ENCODE peak calls at places on chromosome 3, in seven cellular contexts. One of them, this sample, is unnamed.

GRCh38 chr3:142274908-142275307 is 49.5 kb upstream of the GK5 start:
- DNase-seq in foreskin fibroblast: peak
- DNase-seq in GM12865: no peak
- DNase-seq in uterus: no peak
- DNase-seq in left ventricle myocardium inferior: no peak
- DNase-seq in PC-9: no peak
- DNase-seq in fibroblast of villous mesenchyme: no peak
- DNase-seq in this sample: peak

GRCh38 chr3:188526057-188526456 is 372.1 kb downstream of the LPP start:
- DNase-seq in left ventricle myocardium inferior: no peak
- DNase-seq in foreskin fibroblast: peak
- DNase-seq in PC-9: peak
- DNase-seq in fibroblast of villous mesenchyme: peak
- DNase-seq in uterus: no peak
- DNase-seq in GM12865: no peak
- DNase-seq in this sample: peak

GRCh38 chr3:24149032-24149431 is 203.9 kb downstream of the NR1D2 start:
- DNase-seq in foreskin fibroblast: peak
- DNase-seq in left ventricle myocardium inferior: no peak
- DNase-seq in GM12865: peak
- DNase-seq in PC-9: no peak
- DNase-seq in fibroblast of villous mesenchyme: no peak
- DNase-seq in uterus: no peak
- DNase-seq in this sample: no peak

GRCh38 chr3:112437146-112438022 is 61.9 kb downstream of the BTLA start:
- DNase-seq in PC-9: no peak
- DNase-seq in GM12865: peak
- DNase-seq in uterus: no peak
- DNase-seq in foreskin fibroblast: peak
- DNase-seq in fibroblast of villous mesenchyme: peak
- DNase-seq in left ventricle myocardium inferior: no peak
- DNase-seq in this sample: peak

GRCh38 chr3:172154768-172155649 is 115.6 kb downstream of the FNDC3B start:
- DNase-seq in left ventricle myocardium inferior: no peak
- DNase-seq in foreskin fibroblast: no peak
- DNase-seq in fibroblast of villous mesenchyme: no peak
- DNase-seq in GM12865: peak
- DNase-seq in uterus: no peak
- DNase-seq in PC-9: no peak
- DNase-seq in this sample: peak

GRCh38 chr3:117477214-117477755 is 767.7 kb downstream of the TUSC7 start:
- DNase-seq in uterus: no peak
- DNase-seq in GM12865: no peak
- DNase-seq in left ventricle myocardium inferior: no peak
- DNase-seq in foreskin fibroblast: no peak
- DNase-seq in fibroblast of villous mesenchyme: no peak
- DNase-seq in PC-9: no peak
- DNase-seq in this sample: no peak

GRCh38 chr3:159669024-159669476 is 319.6 kb upstream of the IL12A start:
- DNase-seq in foreskin fibroblast: peak
- DNase-seq in left ventricle myocardium inferior: no peak
- DNase-seq in PC-9: no peak
- DNase-seq in uterus: no peak
- DNase-seq in fibroblast of villous mesenchyme: peak
- DNase-seq in GM12865: no peak
- DNase-seq in this sample: peak

GRCh38 chr3:116873142-116873541 is 163.6 kb downstream of the TUSC7 start:
- DNase-seq in fibroblast of villous mesenchyme: no peak
- DNase-seq in uterus: no peak
- DNase-seq in GM12865: no peak
- DNase-seq in foreskin fibroblast: no peak
- DNase-seq in PC-9: no peak
- DNase-seq in left ventricle myocardium inferior: no peak
- DNase-seq in this sample: no peak

GRCh38 chr3:47836986-47837385 is 34.0 kb downstream of the DHX30 start:
- DNase-seq in foreskin fibroblast: no peak
- DNase-seq in GM12865: no peak
- DNase-seq in fibroblast of villous mesenchyme: no peak
- DNase-seq in left ventricle myocardium inferior: no peak
- DNase-seq in uterus: no peak
- DNase-seq in PC-9: no peak
- DNase-seq in this sample: no peak

GRCh38 chr3:72185549-72186484 is 400.9 kb upstream of the PROK2 start:
- DNase-seq in uterus: no peak
- DNase-seq in fibroblast of villous mesenchyme: peak
- DNase-seq in PC-9: no peak
- DNase-seq in left ventricle myocardium inferior: no peak
- DNase-seq in GM12865: peak
- DNase-seq in foreskin fibroblast: peak
- DNase-seq in this sample: peak

GRCh38 chr3:84547207-84547606 is 411.6 kb upstream of the CADM2 start:
- DNase-seq in GM12865: no peak
- DNase-seq in PC-9: no peak
- DNase-seq in fibroblast of villous mesenchyme: no peak
- DNase-seq in foreskin fibroblast: no peak
- DNase-seq in left ventricle myocardium inferior: no peak
- DNase-seq in uterus: no peak
- DNase-seq in this sample: no peak

GRCh38 chr3:150223090-150223489 is 185.0 kb upstream of the TSC22D2 start:
- DNase-seq in GM12865: no peak
- DNase-seq in foreskin fibroblast: peak
- DNase-seq in uterus: no peak
- DNase-seq in fibroblast of villous mesenchyme: no peak
- DNase-seq in PC-9: no peak
- DNase-seq in left ventricle myocardium inferior: no peak
- DNase-seq in this sample: no peak

GRCh38 chr3:132318451-132318850 is 1.2 kb downstream of the ACP3 start:
- DNase-seq in GM12865: no peak
- DNase-seq in uterus: no peak
- DNase-seq in foreskin fibroblast: peak
- DNase-seq in left ventricle myocardium inferior: no peak
- DNase-seq in PC-9: no peak
- DNase-seq in fibroblast of villous mesenchyme: peak
- DNase-seq in this sample: no peak

GRCh38 chr3:58155838-58156237 is 54.9 kb downstream of the DNASE1L3 start:
- DNase-seq in foreskin fibroblast: no peak
- DNase-seq in PC-9: no peak
- DNase-seq in left ventricle myocardium inferior: no peak
- DNase-seq in fibroblast of villous mesenchyme: no peak
- DNase-seq in GM12865: no peak
- DNase-seq in uterus: no peak
- DNase-seq in this sample: no peak

GRCh38 chr3:195148553-195148952 is 122.4 kb downstream of the XXYLT1 start:
- DNase-seq in GM12865: peak
- DNase-seq in fibroblast of villous mesenchyme: peak
- DNase-seq in PC-9: no peak
- DNase-seq in foreskin fibroblast: peak
- DNase-seq in uterus: no peak
- DNase-seq in left ventricle myocardium inferior: no peak
- DNase-seq in this sample: no peak

GRCh38 chr3:142976621-142977398 is 13.3 kb upstream of the PAQR9 start:
- DNase-seq in uterus: peak
- DNase-seq in left ventricle myocardium inferior: peak
- DNase-seq in foreskin fibroblast: peak
- DNase-seq in GM12865: no peak
- DNase-seq in PC-9: peak
- DNase-seq in fibroblast of villous mesenchyme: peak
- DNase-seq in this sample: peak

GRCh38 chr3:112995800-112996199 is 5.0 kb downstream of the GTPBP8 start:
- DNase-seq in foreskin fibroblast: no peak
- DNase-seq in PC-9: no peak
- DNase-seq in fibroblast of villous mesenchyme: no peak
- DNase-seq in uterus: no peak
- DNase-seq in left ventricle myocardium inferior: no peak
- DNase-seq in GM12865: no peak
- DNase-seq in this sample: no peak

GRCh38 chr3:192224634-192225033 is 502.7 kb downstream of the FGF12 start:
- DNase-seq in left ventricle myocardium inferior: no peak
- DNase-seq in GM12865: no peak
- DNase-seq in PC-9: no peak
- DNase-seq in fibroblast of villous mesenchyme: no peak
- DNase-seq in foreskin fibroblast: no peak
- DNase-seq in uterus: no peak
- DNase-seq in this sample: no peak

GRCh38 chr3:192812736-192813383 is 85.5 kb upstream of the FGF12 start:
- DNase-seq in fibroblast of villous mesenchyme: peak
- DNase-seq in foreskin fibroblast: peak
- DNase-seq in left ventricle myocardium inferior: no peak
- DNase-seq in GM12865: peak
- DNase-seq in PC-9: peak
- DNase-seq in uterus: peak
- DNase-seq in this sample: peak

GRCh38 chr3:105399611-105400010 is 32.9 kb downstream of the ALCAM start:
- DNase-seq in left ventricle myocardium inferior: no peak
- DNase-seq in foreskin fibroblast: no peak
- DNase-seq in fibroblast of villous mesenchyme: no peak
- DNase-seq in PC-9: no peak
- DNase-seq in uterus: no peak
- DNase-seq in GM12865: no peak
- DNase-seq in this sample: no peak

GRCh38 chr3:105402287-105402801 is 35.6 kb downstream of the ALCAM start:
- DNase-seq in uterus: no peak
- DNase-seq in fibroblast of villous mesenchyme: peak
- DNase-seq in GM12865: no peak
- DNase-seq in PC-9: peak
- DNase-seq in foreskin fibroblast: no peak
- DNase-seq in left ventricle myocardium inferior: no peak
- DNase-seq in this sample: no peak

GRCh38 chr3:105399062-105399461 is 32.4 kb downstream of the ALCAM start:
- DNase-seq in fibroblast of villous mesenchyme: no peak
- DNase-seq in foreskin fibroblast: no peak
- DNase-seq in PC-9: no peak
- DNase-seq in left ventricle myocardium inferior: no peak
- DNase-seq in uterus: no peak
- DNase-seq in GM12865: no peak
- DNase-seq in this sample: no peak

GRCh38 chr3:105401254-105401653 is 34.5 kb downstream of the ALCAM start:
- DNase-seq in PC-9: peak
- DNase-seq in left ventricle myocardium inferior: no peak
- DNase-seq in GM12865: no peak
- DNase-seq in fibroblast of villous mesenchyme: no peak
- DNase-seq in foreskin fibroblast: no peak
- DNase-seq in uterus: no peak
- DNase-seq in this sample: no peak

GRCh38 chr3:105401691-105402149 is 35.0 kb downstream of the ALCAM start:
- DNase-seq in fibroblast of villous mesenchyme: peak
- DNase-seq in left ventricle myocardium inferior: no peak
- DNase-seq in PC-9: peak
- DNase-seq in GM12865: no peak
- DNase-seq in foreskin fibroblast: no peak
- DNase-seq in uterus: no peak
- DNase-seq in this sample: no peak
- H3K4me3 ChIP-seq in fibroblast of villous mesenchyme: no peak
- H3K4me3 ChIP-seq in left ventricle myocardium inferior: no peak
- H3K4me3 ChIP-seq in PC-9: peak
- H3K4me3 ChIP-seq in GM12865: no peak
- H3K4me3 ChIP-seq in foreskin fibroblast: no peak
- H3K4me3 ChIP-seq in uterus: no peak
- H3K4me3 ChIP-seq in this sample: no peak

DNA sequence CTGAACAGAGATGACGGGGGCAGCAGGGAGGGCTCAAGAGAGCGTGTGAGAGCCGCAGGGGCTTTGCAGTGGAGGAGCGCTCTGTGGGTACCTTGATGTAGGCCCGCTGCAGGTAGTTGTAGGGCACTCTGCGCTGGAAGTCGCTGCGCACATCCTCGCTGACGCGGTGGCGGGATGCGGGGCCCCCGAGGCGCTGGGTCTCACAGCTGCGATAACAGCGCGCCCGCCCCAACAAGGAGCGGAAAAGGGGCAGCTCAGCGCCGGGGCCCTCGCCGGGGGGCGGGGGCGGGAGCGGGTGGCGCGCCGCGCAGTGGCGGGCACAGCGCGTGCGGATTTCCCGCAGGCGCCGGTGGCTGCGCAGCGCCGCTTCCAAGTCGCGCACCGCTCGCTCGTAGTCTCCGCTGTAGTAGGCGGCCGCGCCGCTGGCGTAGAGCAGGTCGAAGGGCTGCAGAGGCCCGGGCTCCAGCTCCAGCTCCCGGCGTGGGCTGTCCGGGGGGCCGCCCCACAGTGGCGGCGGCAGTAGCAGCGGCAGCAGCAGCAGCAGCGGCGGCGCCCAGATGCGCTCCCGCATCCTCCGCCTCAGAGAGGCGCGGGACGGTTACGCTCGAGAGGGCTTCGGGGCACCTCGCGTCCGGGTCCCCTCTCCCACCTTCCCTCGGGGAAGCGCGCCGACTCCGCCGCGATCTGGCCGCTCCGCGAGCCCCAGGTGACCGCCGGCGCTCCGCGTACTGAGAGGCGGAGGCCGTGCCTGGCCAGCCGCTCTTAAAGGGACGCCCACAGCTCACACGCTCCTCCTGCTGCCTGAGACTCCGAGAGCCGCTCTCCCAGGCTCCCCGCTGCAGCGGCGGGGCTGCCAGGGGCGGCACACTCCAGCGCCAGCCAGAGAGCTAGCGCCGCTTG is at the start of gene P3H2:
- DNase-seq in uterus: peak
- DNase-seq in foreskin fibroblast: peak
- DNase-seq in PC-9: peak
- DNase-seq in left ventricle myocardium inferior: peak
- DNase-seq in GM12865: peak
- DNase-seq in fibroblast of villous mesenchyme: peak
- DNase-seq in this sample: peak
- TF ChIP-seq CTCF in uterus: peak
- TF ChIP-seq CTCF in foreskin fibroblast: peak
- TF ChIP-seq CTCF in PC-9: peak
- TF ChIP-seq CTCF in left ventricle myocardium inferior: peak
- TF ChIP-seq CTCF in GM12865: peak
- TF ChIP-seq CTCF in fibroblast of villous mesenchyme: peak
- TF ChIP-seq CTCF in this sample: peak

GRCh38 chr3:33430571-33430970 is 9.6 kb downstream of the UBP1 start:
- DNase-seq in GM12865: no peak
- DNase-seq in foreskin fibroblast: no peak
- DNase-seq in left ventricle myocardium inferior: no peak
- DNase-seq in uterus: no peak
- DNase-seq in PC-9: no peak
- DNase-seq in fibroblast of villous mesenchyme: no peak
- DNase-seq in this sample: no peak
- H3K4me3 ChIP-seq in GM12865: no peak
- H3K4me3 ChIP-seq in foreskin fibroblast: no peak
- H3K4me3 ChIP-seq in left ventricle myocardium inferior: no peak
- H3K4me3 ChIP-seq in uterus: no peak
- H3K4me3 ChIP-seq in PC-9: no peak
- H3K4me3 ChIP-seq in fibroblast of villous mesenchyme: no peak
- H3K4me3 ChIP-seq in this sample: no peak

DNA sequence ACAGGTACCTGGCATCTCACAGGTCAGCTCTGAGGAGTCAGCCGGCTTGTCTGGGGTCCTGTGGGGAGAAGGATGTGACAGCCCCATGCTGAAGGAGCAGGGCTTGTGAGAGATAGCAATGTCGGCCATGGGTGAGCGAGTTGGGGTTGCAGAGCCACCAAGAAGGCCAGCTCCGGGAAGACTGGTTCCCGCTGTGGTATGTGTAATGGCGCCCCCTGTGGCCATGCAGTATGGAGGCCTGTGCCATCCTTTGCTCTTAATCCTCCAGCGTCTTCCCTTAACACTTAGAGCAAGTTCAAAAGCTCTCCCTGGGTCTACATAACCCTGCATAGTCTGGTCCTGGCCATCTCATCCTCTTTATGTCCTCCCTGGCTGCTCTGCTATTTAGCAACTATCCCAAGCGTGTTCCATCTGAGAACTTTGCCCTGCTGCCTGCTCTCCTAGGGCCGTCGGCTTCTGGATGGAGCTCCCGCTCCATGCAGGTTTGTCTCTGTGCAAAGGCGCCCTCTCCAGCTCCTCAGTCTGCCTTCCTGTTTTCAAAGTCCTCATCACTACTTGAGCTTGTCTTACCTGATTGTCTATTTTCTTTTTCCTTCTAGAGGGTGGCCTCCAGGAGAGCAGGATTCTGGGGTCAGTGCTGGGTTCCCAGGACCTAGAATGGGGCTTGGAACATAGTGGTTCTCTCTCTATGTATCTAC is 40.8 kb upstream of the IQCF6 start:
- DNase-seq in uterus: no peak
- DNase-seq in fibroblast of villous mesenchyme: no peak
- DNase-seq in GM12865: peak
- DNase-seq in foreskin fibroblast: no peak
- DNase-seq in left ventricle myocardium inferior: no peak
- DNase-seq in PC-9: no peak
- DNase-seq in this sample: no peak
- TF ChIP-seq CTCF in uterus: no peak
- TF ChIP-seq CTCF in fibroblast of villous mesenchyme: peak
- TF ChIP-seq CTCF in GM12865: peak
- TF ChIP-seq CTCF in foreskin fibroblast: no peak
- TF ChIP-seq CTCF in left ventricle myocardium inferior: peak
- TF ChIP-seq CTCF in PC-9: peak
- TF ChIP-seq CTCF in this sample: no peak